ENCODE peak calls at places on chromosomes 3 and 15, in ten cellular contexts. H is psoas muscle, G is adrenal gland, E is EH, U is pancreas, I is C1 segment of cervical spinal cord, J is SJSA1, R is NCI-H774, T is fibroblast of lung, Y is EL. L is an unnamed sample.
A peak's percentile ranks its signal among the peaks of the same experiment; 100 is the strongest.

GRCh38 chr3:73542127-73542526 is 82.6 kb downstream of the PDZRN3 start:
- DNase-seq in R (peak; percentile 74), U (peak; percentile 69), H (no peak), I (no peak), G (no peak), J (no peak), T (no peak), Y (no peak), E (no peak), L (no peak)

GRCh38 chr3:168828014-168828413 is 732.3 kb upstream of the GOLIM4 start:
- DNase-seq in T (no peak), Y (no peak), E (no peak), U (no peak), H (no peak), R (no peak), J (no peak), G (no peak), I (no peak), L (no peak)

GRCh38 chr3:59247402-59247841 is 197.6 kb upstream of the CFAP20DC start:
- DNase-seq in Y (no peak), U (no peak), G (no peak), I (no peak), H (no peak), R (no peak), E (no peak), J (no peak), T (no peak), L (no peak)

GRCh38 chr3:136414476-136414875 is 164.3 kb downstream of the PCCB start:
- DNase-seq in T (no peak), H (no peak), I (no peak), R (no peak), U (no peak), J (no peak), G (no peak), Y (no peak), E (peak; percentile 17), L (no peak)

GRCh38 chr3:108091498-108092259 is 848 bp upstream of the CD47 start:
- DNase-seq in U (no peak), I (no peak), H (no peak), Y (no peak), J (no peak), G (no peak), T (no peak), R (peak; percentile 0), E (no peak), L (peak; percentile 56)

GRCh38 chr3:178822722-178823121 is 248.9 kb downstream of the ZMAT3 start:
- DNase-seq in H (no peak), G (no peak), Y (no peak), T (no peak), E (no peak), U (no peak), R (no peak), J (no peak), I (no peak), L (no peak)

GRCh38 chr15:19987389-19988048 is 554.1 kb downstream of the GOLGA6L6 start:
- DNase-seq in J (no peak), E (no peak), I (no peak), Y (no peak), G (no peak), H (no peak), R (no peak), T (no peak), U (no peak), L (no peak)

GRCh38 chr3:37198996-37199395 is 24.6 kb upstream of the LRRFIP2 start:
- DNase-seq in R (no peak), H (no peak), I (no peak), G (no peak), U (no peak), Y (peak; percentile 57), T (no peak), E (peak; percentile 70), J (no peak), L (no peak)

L was measured in left cardiac atrium.